ENCODE peak calls at places on chromosomes 3 and 15, in eight cellular contexts. One of them, this sample, is unnamed.
A peak's percentile ranks its signal among the peaks of the same experiment; 100 is the strongest.

GRCh38 chr15:83446904-83447708 is at the start of gene SH3GL3:
- DNase-seq in uterus: peak; percentile 65
- DNase-seq in brain microvascular endothelial cell: peak; percentile 66
- DNase-seq in colonic mucosa: peak; percentile 68
- DNase-seq in neural crest cell: peak; percentile 76
- DNase-seq in omental fat pad: peak; percentile 84
- DNase-seq in GM20000: peak; percentile 34
- DNase-seq in HFFc6: peak; percentile 67
- DNase-seq in this sample: peak; percentile 86

GRCh38 chr3:52106951-52107611 is 47.1 kb downstream of the POC1A start:
- DNase-seq in uterus: no peak
- DNase-seq in brain microvascular endothelial cell: no peak
- DNase-seq in colonic mucosa: no peak
- DNase-seq in neural crest cell: no peak
- DNase-seq in omental fat pad: no peak
- DNase-seq in GM20000: no peak
- DNase-seq in HFFc6: no peak
- DNase-seq in this sample: no peak

GRCh38 chr15:42053010-42053409 is 32.2 kb upstream of the PLA2G4E start:
- DNase-seq in uterus: no peak
- DNase-seq in brain microvascular endothelial cell: no peak
- DNase-seq in colonic mucosa: peak; percentile 15
- DNase-seq in neural crest cell: no peak
- DNase-seq in omental fat pad: no peak
- DNase-seq in GM20000: no peak
- DNase-seq in HFFc6: no peak
- DNase-seq in this sample: no peak

GRCh38 chr3:38655708-38656300 is 6.3 kb upstream of the SCN5A start:
- DNase-seq in uterus: no peak
- DNase-seq in brain microvascular endothelial cell: peak; percentile 16
- DNase-seq in colonic mucosa: no peak
- DNase-seq in neural crest cell: peak; percentile 43
- DNase-seq in omental fat pad: no peak
- DNase-seq in GM20000: no peak
- DNase-seq in HFFc6: peak; percentile 35
- DNase-seq in this sample: no peak

GRCh38 chr3:104323226-104323625 is 1043.5 kb upstream of the ALCAM start:
- DNase-seq in uterus: no peak
- DNase-seq in brain microvascular endothelial cell: no peak
- DNase-seq in colonic mucosa: no peak
- DNase-seq in neural crest cell: no peak
- DNase-seq in omental fat pad: no peak
- DNase-seq in GM20000: no peak
- DNase-seq in HFFc6: no peak
- DNase-seq in this sample: no peak

GRCh38 chr15:67066041-67067021 is 929 bp downstream of the SMAD3 start:
- DNase-seq in uterus: peak; percentile 39
- DNase-seq in brain microvascular endothelial cell: no peak
- DNase-seq in colonic mucosa: peak; percentile 47
- DNase-seq in neural crest cell: peak; percentile 21
- DNase-seq in omental fat pad: no peak
- DNase-seq in GM20000: peak; percentile 54
- DNase-seq in HFFc6: no peak
- DNase-seq in this sample: peak; percentile 36

GRCh38 chr3:134991472-134992010 is 196.5 kb downstream of the EPHB1 start:
- DNase-seq in uterus: no peak
- DNase-seq in brain microvascular endothelial cell: no peak
- DNase-seq in colonic mucosa: no peak
- DNase-seq in neural crest cell: no peak
- DNase-seq in omental fat pad: no peak
- DNase-seq in GM20000: no peak
- DNase-seq in HFFc6: no peak
- DNase-seq in this sample: no peak

GRCh38 chr3:126035362-126036050 is 48.4 kb downstream of the SLC41A3 start:
- DNase-seq in uterus: peak; percentile 16
- DNase-seq in brain microvascular endothelial cell: no peak
- DNase-seq in colonic mucosa: peak; percentile 4
- DNase-seq in neural crest cell: no peak
- DNase-seq in omental fat pad: no peak
- DNase-seq in GM20000: no peak
- DNase-seq in HFFc6: no peak
- DNase-seq in this sample: no peak

GRCh38 chr3:42601898-42602581 is 1.6 kb downstream of the NKTR start:
- DNase-seq in uterus: no peak
- DNase-seq in brain microvascular endothelial cell: no peak
- DNase-seq in colonic mucosa: no peak
- DNase-seq in neural crest cell: no peak
- DNase-seq in omental fat pad: no peak
- DNase-seq in GM20000: no peak
- DNase-seq in HFFc6: no peak
- DNase-seq in this sample: no peak
- TF ChIP-seq CTCF in uterus: no peak
- TF ChIP-seq CTCF in brain microvascular endothelial cell: peak; percentile 28
- TF ChIP-seq CTCF in colonic mucosa: no peak
- TF ChIP-seq CTCF in neural crest cell: peak; percentile 39
- TF ChIP-seq CTCF in omental fat pad: no peak
- TF ChIP-seq CTCF in GM20000: peak; percentile 5
- TF ChIP-seq CTCF in HFFc6: peak; percentile 54
- TF ChIP-seq CTCF in this sample: no peak

GRCh38 chr15:98083203-98083910 is 122.9 kb downstream of the ARRDC4 start:
- DNase-seq in uterus: no peak
- DNase-seq in brain microvascular endothelial cell: no peak
- DNase-seq in colonic mucosa: no peak
- DNase-seq in neural crest cell: no peak
- DNase-seq in omental fat pad: no peak
- DNase-seq in GM20000: no peak
- DNase-seq in HFFc6: no peak
- DNase-seq in this sample: no peak
- TF ChIP-seq CTCF in uterus: no peak
- TF ChIP-seq CTCF in brain microvascular endothelial cell: no peak
- TF ChIP-seq CTCF in colonic mucosa: no peak
- TF ChIP-seq CTCF in neural crest cell: peak; percentile 24
- TF ChIP-seq CTCF in omental fat pad: no peak
- TF ChIP-seq CTCF in GM20000: no peak
- TF ChIP-seq CTCF in HFFc6: peak; percentile 22
- TF ChIP-seq CTCF in this sample: no peak

GRCh38 chr3:159818399-159818798 is 170.2 kb upstream of the IL12A start:
- DNase-seq in uterus: no peak
- DNase-seq in brain microvascular endothelial cell: no peak
- DNase-seq in colonic mucosa: no peak
- DNase-seq in neural crest cell: no peak
- DNase-seq in omental fat pad: no peak
- DNase-seq in GM20000: no peak
- DNase-seq in HFFc6: no peak
- DNase-seq in this sample: peak; percentile 51
- TF ChIP-seq CTCF in uterus: no peak
- TF ChIP-seq CTCF in brain microvascular endothelial cell: peak; percentile 32
- TF ChIP-seq CTCF in colonic mucosa: no peak
- TF ChIP-seq CTCF in neural crest cell: peak; percentile 30
- TF ChIP-seq CTCF in omental fat pad: no peak
- TF ChIP-seq CTCF in GM20000: no peak
- TF ChIP-seq CTCF in HFFc6: peak; percentile 19
- TF ChIP-seq CTCF in this sample: no peak

GRCh38 chr3:32320080-32320479 is 71.6 kb upstream of the CMTM7 start:
- DNase-seq in uterus: no peak
- DNase-seq in brain microvascular endothelial cell: no peak
- DNase-seq in colonic mucosa: no peak
- DNase-seq in neural crest cell: no peak
- DNase-seq in omental fat pad: no peak
- DNase-seq in GM20000: no peak
- DNase-seq in HFFc6: no peak
- DNase-seq in this sample: no peak

GRCh38 chr3:32321095-32321835 is 70.4 kb upstream of the CMTM7 start:
- DNase-seq in uterus: no peak
- DNase-seq in brain microvascular endothelial cell: peak; percentile 62
- DNase-seq in colonic mucosa: no peak
- DNase-seq in neural crest cell: no peak
- DNase-seq in omental fat pad: no peak
- DNase-seq in GM20000: no peak
- DNase-seq in HFFc6: no peak
- DNase-seq in this sample: no peak

GRCh38 chr3:32323605-32324004 is 68.0 kb upstream of the CMTM7 start:
- DNase-seq in uterus: no peak
- DNase-seq in brain microvascular endothelial cell: no peak
- DNase-seq in colonic mucosa: no peak
- DNase-seq in neural crest cell: no peak
- DNase-seq in omental fat pad: no peak
- DNase-seq in GM20000: no peak
- DNase-seq in HFFc6: no peak
- DNase-seq in this sample: no peak

GRCh38 chr3:32319607-32320006 is 72.0 kb upstream of the CMTM7 start:
- DNase-seq in uterus: no peak
- DNase-seq in brain microvascular endothelial cell: no peak
- DNase-seq in colonic mucosa: no peak
- DNase-seq in neural crest cell: no peak
- DNase-seq in omental fat pad: no peak
- DNase-seq in GM20000: no peak
- DNase-seq in HFFc6: no peak
- DNase-seq in this sample: no peak

GRCh38 chr3:32322311-32322710 is 69.3 kb upstream of the CMTM7 start:
- DNase-seq in uterus: no peak
- DNase-seq in brain microvascular endothelial cell: no peak
- DNase-seq in colonic mucosa: no peak
- DNase-seq in neural crest cell: no peak
- DNase-seq in omental fat pad: no peak
- DNase-seq in GM20000: no peak
- DNase-seq in HFFc6: no peak
- DNase-seq in this sample: no peak
- TF ChIP-seq CTCF in uterus: no peak
- TF ChIP-seq CTCF in brain microvascular endothelial cell: no peak
- TF ChIP-seq CTCF in colonic mucosa: no peak
- TF ChIP-seq CTCF in neural crest cell: no peak
- TF ChIP-seq CTCF in omental fat pad: no peak
- TF ChIP-seq CTCF in GM20000: no peak
- TF ChIP-seq CTCF in HFFc6: no peak
- TF ChIP-seq CTCF in this sample: no peak

GRCh38 chr15:57619746-57620145 is 28.0 kb downstream of the MYZAP start:
- DNase-seq in uterus: no peak
- DNase-seq in brain microvascular endothelial cell: no peak
- DNase-seq in colonic mucosa: peak; percentile 43
- DNase-seq in neural crest cell: no peak
- DNase-seq in omental fat pad: no peak
- DNase-seq in GM20000: no peak
- DNase-seq in HFFc6: no peak
- DNase-seq in this sample: no peak
- TF ChIP-seq CTCF in uterus: no peak
- TF ChIP-seq CTCF in brain microvascular endothelial cell: peak; percentile 43
- TF ChIP-seq CTCF in colonic mucosa: no peak
- TF ChIP-seq CTCF in neural crest cell: no peak
- TF ChIP-seq CTCF in omental fat pad: no peak
- TF ChIP-seq CTCF in GM20000: no peak
- TF ChIP-seq CTCF in HFFc6: no peak
- TF ChIP-seq CTCF in this sample: no peak

GRCh38 chr3:63662500-63662899 is 10.0 kb downstream of the SNTN start:
- DNase-seq in uterus: no peak
- DNase-seq in brain microvascular endothelial cell: no peak
- DNase-seq in colonic mucosa: peak; percentile 25
- DNase-seq in neural crest cell: no peak
- DNase-seq in omental fat pad: no peak
- DNase-seq in GM20000: no peak
- DNase-seq in HFFc6: peak; percentile 35
- DNase-seq in this sample: no peak
- TF ChIP-seq CTCF in uterus: no peak
- TF ChIP-seq CTCF in brain microvascular endothelial cell: no peak
- TF ChIP-seq CTCF in colonic mucosa: no peak
- TF ChIP-seq CTCF in neural crest cell: no peak
- TF ChIP-seq CTCF in omental fat pad: no peak
- TF ChIP-seq CTCF in GM20000: no peak
- TF ChIP-seq CTCF in HFFc6: peak; percentile 57
- TF ChIP-seq CTCF in this sample: no peak

GRCh38 chr3:138348107-138348949 is at the start of gene MRAS:
- DNase-seq in uterus: peak; percentile 76
- DNase-seq in brain microvascular endothelial cell: peak; percentile 46
- DNase-seq in colonic mucosa: peak; percentile 64
- DNase-seq in neural crest cell: peak; percentile 63
- DNase-seq in omental fat pad: peak; percentile 33
- DNase-seq in GM20000: peak; percentile 50
- DNase-seq in HFFc6: peak; percentile 71
- DNase-seq in this sample: peak; percentile 78
- TF ChIP-seq CTCF in uterus: peak; percentile 35
- TF ChIP-seq CTCF in brain microvascular endothelial cell: peak; percentile 25
- TF ChIP-seq CTCF in colonic mucosa: no peak
- TF ChIP-seq CTCF in neural crest cell: peak; percentile 57
- TF ChIP-seq CTCF in omental fat pad: no peak
- TF ChIP-seq CTCF in GM20000: no peak
- TF ChIP-seq CTCF in HFFc6: peak; percentile 70
- TF ChIP-seq CTCF in this sample: peak; percentile 16

GRCh38 chr3:131977363-131977762 is 57.5 kb downstream of the CPNE4 start:
- DNase-seq in uterus: no peak
- DNase-seq in brain microvascular endothelial cell: no peak
- DNase-seq in colonic mucosa: no peak
- DNase-seq in neural crest cell: no peak
- DNase-seq in omental fat pad: no peak
- DNase-seq in GM20000: no peak
- DNase-seq in HFFc6: no peak
- DNase-seq in this sample: no peak
- TF ChIP-seq CTCF in uterus: no peak
- TF ChIP-seq CTCF in brain microvascular endothelial cell: no peak
- TF ChIP-seq CTCF in colonic mucosa: no peak
- TF ChIP-seq CTCF in neural crest cell: no peak
- TF ChIP-seq CTCF in omental fat pad: no peak
- TF ChIP-seq CTCF in GM20000: no peak
- TF ChIP-seq CTCF in HFFc6: no peak
- TF ChIP-seq CTCF in this sample: no peak

DNA sequence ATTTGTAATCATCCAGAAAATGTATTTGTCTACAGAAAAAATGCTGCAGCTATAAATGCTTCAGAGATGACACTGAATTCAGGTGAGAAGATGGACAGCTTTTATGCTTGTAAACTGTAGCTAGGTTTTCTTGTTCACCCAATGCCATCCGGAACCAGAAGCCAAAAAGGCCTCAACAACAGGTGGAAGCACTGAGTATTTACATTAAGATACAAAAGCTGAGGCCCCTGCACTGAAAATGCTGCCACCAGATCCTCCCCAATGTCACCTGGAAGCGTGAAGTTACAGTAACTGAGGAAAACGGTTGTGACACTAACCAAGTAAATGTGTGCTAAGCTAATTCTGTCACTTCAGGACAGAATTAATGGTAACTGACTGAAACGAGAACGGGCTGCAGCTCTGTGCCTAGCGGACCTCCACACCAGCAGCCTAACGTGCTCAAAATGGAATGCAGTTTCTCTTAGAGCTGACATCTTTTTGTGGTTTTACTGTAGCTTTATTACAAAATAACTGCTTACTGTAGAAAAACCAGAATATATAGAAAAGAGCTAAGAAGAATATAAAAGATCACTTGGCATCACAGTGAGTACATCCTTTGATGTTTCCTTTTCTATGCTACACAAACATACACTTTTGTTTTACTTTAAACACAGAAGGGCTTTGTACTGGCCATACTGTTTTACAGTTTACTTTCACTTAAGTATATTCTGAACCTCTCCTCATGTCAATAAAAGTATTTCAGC is 7.6 kb downstream of the CHSY1 start:
- DNase-seq in uterus: no peak
- DNase-seq in brain microvascular endothelial cell: no peak
- DNase-seq in colonic mucosa: no peak
- DNase-seq in neural crest cell: no peak
- DNase-seq in omental fat pad: no peak
- DNase-seq in GM20000: no peak
- DNase-seq in HFFc6: peak; percentile 24
- DNase-seq in this sample: no peak
- TF ChIP-seq CTCF in uterus: no peak
- TF ChIP-seq CTCF in brain microvascular endothelial cell: no peak
- TF ChIP-seq CTCF in colonic mucosa: no peak
- TF ChIP-seq CTCF in neural crest cell: no peak
- TF ChIP-seq CTCF in omental fat pad: no peak
- TF ChIP-seq CTCF in GM20000: no peak
- TF ChIP-seq CTCF in HFFc6: no peak
- TF ChIP-seq CTCF in this sample: no peak